ENCODE peak calls at places on chromosomes 3 and 15, in ten cellular contexts. K is AG04450; O is dorsolateral prefrontal cortex; S is esophagus muscularis mucosa; N is right lobe of liver; V is CD8-positive, alpha-beta T cell; Q is hepatocyte; H is RWPE2; R is CD4-positive, CD25-positive, alpha-beta regulatory T cell; I is kidney. W is an unnamed sample.

GRCh38 chr3:161323926-161324621 is 47.2 kb downstream of the SPTSSB start:
- DNase-seq in I (no peak), V (no peak), Q (no peak), K (no peak), H (no peak), O (no peak), R (no peak), N (no peak), S (no peak), W (no peak)

GRCh38 chr15:69794643-69795461 is 302.9 kb downstream of the TLE3 start:
- DNase-seq in O (no peak), I (peak), V (no peak), K (no peak), R (no peak), N (no peak), H (no peak), S (no peak), Q (no peak), W (no peak)

GRCh38 chr3:178479860-178480259 is 56.4 kb upstream of the KCNMB2 start:
- DNase-seq in R (no peak), Q (no peak), I (no peak), H (no peak), O (peak), N (no peak), S (no peak), V (no peak), K (no peak), W (no peak)

GRCh38 chr15:60464836-60465630 is 13.9 kb downstream of the ICE2 start:
- DNase-seq in S (no peak), V (no peak), I (no peak), O (no peak), K (no peak), N (no peak), H (no peak), R (no peak), Q (no peak), W (no peak)

GRCh38 chr3:140686948-140687347 is 9.1 kb downstream of the TRIM42 start:
- DNase-seq in H (no peak), K (no peak), R (no peak), N (no peak), Q (no peak), S (no peak), V (no peak), I (no peak), O (no peak), W (no peak)

GRCh38 chr3:195450731-195451229 is 8.0 kb upstream of the ACAP2 start:
- DNase-seq in I (no peak), N (no peak), V (no peak), S (no peak), R (no peak), Q (peak), O (no peak), H (no peak), K (peak), W (no peak)

GRCh38 chr15:97059276-97059675 is 728.8 kb downstream of the NR2F2 start:
- DNase-seq in R (no peak), K (no peak), Q (no peak), H (no peak), N (no peak), I (no peak), S (no peak), O (no peak), V (no peak), W (no peak)

GRCh38 chr15:87863152-87863551 is 393.4 kb downstream of the NTRK3 start:
- DNase-seq in N (no peak), V (no peak), S (peak), I (no peak), R (no peak), K (no peak), H (no peak), Q (peak), O (no peak), W (no peak)

GRCh38 chr3:109643590-109643989 is 306.2 kb upstream of the DPPA4 start:
- DNase-seq in I (no peak), K (no peak), V (no peak), H (no peak), S (no peak), N (no peak), R (no peak), Q (no peak), O (no peak), W (no peak)

GRCh38 chr3:45120615-45121158 is 25.5 kb downstream of the CDCP1 start:
- DNase-seq in S (no peak), O (no peak), V (no peak), Q (no peak), R (no peak), I (no peak), H (no peak), K (no peak), N (no peak), W (no peak)

GRCh38 chr3:12796171-12797123 is at the start of gene CAND2:
- DNase-seq in O (peak), S (no peak), K (no peak), R (no peak), N (no peak), Q (peak), V (peak), H (no peak), I (peak), W (no peak)
- H3K4me3 ChIP-seq in O (peak), S (peak), K (peak), R (no peak), N (peak), Q (peak), V (peak), H (peak), I (peak), W (peak)

DNA sequence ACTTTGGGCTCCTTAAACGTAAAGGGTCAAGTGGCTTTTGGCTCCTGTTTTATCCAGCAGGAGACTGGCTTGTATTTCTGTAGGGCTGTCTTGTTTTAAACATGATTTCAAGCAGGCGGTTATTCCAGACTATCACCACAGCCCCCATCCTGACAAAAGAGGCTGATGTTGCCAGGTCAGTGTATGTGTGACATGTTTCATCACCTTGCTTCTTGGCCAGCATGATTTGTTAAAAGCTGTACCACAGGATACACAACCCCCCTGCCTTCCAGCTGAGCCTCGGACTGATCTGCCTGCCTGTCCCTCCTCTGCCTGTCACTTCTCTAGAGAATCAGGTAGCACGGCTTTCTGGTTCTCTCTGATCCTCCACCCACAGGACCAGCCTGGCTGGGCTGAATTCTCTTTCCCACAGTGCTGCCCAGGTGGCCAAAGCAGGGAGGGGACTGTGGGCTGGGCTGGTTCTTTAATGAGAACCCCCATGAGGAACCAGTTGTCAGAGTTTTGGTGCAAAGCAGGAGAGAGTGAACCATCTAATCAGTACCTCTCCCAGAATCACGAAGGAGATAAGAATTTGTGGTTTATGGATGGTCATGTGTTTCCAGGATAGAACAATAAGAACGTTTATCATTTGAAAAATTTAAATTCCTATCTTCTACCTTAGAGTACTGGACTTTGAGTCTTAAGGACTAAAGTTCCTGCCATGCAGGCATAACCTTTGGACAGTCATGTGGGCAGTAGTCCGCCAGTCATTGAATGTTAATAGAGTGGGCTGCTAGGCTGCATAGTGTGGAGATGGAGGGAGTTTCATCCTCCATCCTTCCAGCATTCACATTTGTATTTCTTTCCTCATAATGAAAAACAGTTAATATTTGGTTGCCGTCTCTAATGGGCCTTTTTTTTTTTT is 8.8 kb downstream of the ABHD6 start:
- DNase-seq in Q (peak), S (no peak), O (no peak), N (peak), H (no peak), V (no peak), R (no peak), I (no peak), K (no peak), W (no peak)
- H3K27ac ChIP-seq in Q (peak), S (no peak), O (peak), N (peak), H (no peak), V (no peak), R (no peak), I (no peak), K (no peak), W (no peak)

DNA sequence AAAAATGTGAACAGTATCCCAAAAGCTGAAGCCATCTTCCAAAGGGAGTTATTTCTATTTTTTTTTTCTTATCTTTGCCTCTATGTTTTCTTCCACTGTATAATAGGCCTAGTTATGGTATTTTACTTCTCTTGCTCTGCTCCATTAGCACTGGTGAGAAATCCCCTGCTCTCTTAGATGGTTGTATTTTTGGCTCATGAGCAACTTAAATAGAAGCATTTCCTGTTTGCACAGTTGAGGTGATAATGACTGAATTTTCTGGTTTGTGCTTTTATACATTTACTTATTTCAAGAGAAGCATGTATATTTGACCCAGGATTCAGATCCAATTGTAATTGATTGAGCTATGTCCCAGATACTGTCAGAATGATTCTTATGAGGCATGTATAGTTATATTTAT is 61.6 kb upstream of the CD200R1L start:
- DNase-seq in O (no peak), S (no peak), N (no peak), K (no peak), Q (no peak), I (no peak), H (no peak), V (no peak), R (no peak), W (no peak)
- H3K4me3 ChIP-seq in O (no peak), S (no peak), N (no peak), K (no peak), Q (no peak), I (no peak), H (no peak), V (no peak), R (no peak), W (no peak)

GRCh38 chr3:23501201-23501824 is 298.2 kb downstream of the UBE2E2 start:
- DNase-seq in R (no peak), S (no peak), H (no peak), N (no peak), I (no peak), O (no peak), V (no peak), Q (no peak), K (no peak), W (no peak)
- H3K27ac ChIP-seq in R (no peak), S (no peak), H (no peak), N (no peak), I (no peak), O (no peak), V (no peak), Q (no peak), K (no peak), W (no peak)

DNA sequence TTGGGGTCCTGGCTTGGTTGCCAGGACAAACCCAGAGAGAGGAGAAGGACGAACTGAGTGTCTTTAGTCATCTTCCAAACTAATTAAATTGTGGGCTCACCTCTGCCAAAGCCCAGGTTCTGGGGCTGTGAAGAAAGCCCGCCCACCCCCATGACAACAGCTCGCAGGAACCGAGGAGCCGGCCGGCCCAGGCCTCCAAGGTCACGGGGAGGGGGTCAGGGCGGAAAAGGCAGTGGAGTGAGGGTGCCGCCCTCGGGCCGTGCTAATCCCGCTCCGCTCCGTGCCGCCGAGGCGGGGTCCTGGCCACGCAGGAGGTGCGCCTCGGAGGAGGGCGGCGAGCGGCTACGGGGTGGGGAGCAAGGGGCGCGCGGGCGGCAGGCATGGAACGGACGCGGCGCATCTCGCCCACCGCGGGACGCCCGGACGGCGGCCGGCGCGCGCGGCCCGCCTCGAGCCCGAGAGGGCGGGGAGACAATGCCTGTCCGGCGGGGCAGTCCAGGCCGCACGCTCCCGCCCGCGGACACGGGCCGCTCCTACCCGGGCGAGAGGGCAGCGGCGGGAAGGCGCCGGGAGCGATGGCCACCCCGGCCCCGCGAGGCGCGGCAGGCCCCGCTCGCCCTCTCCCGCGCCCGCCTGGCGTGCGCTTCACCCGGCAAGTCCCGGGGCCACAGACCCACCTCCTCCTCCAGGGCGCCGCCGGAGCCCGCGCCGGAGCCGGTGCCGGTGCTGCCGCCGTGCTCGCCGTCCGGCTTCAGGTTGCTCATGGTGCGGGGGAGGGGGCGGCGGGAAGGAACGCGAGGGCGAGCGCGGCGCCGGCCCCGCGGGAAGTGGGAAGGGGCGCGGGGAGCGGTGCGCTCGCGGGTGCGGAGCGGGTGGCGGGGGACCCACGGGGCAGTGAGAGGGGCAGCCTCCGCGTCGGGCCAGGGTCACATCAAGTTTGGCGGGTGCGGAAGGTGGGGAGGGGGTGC is 549 bp downstream of the RBPMS2 start:
- DNase-seq in H (no peak), S (no peak), N (peak), O (no peak), R (no peak), I (peak), V (no peak), Q (peak), K (no peak), W (no peak)
- H3K4me3 ChIP-seq in H (peak), S (peak), N (peak), O (peak), R (no peak), I (peak), V (no peak), Q (peak), K (peak), W (peak)

GRCh38 chr3:173008978-173009377 is 132.1 kb downstream of the SPATA16 start:
- DNase-seq in V (no peak), S (no peak), O (no peak), Q (no peak), N (no peak), I (no peak), H (no peak), R (no peak), K (no peak), W (no peak)
- H3K27ac ChIP-seq in V (no peak), S (no peak), O (no peak), Q (no peak), N (no peak), I (no peak), H (no peak), R (no peak), K (no peak), W (no peak)

GRCh38 chr3:100993309-100993708 is at the start of gene ABI3BP:
- DNase-seq in H (peak), O (peak), N (peak), V (no peak), I (peak), Q (peak), R (no peak), K (peak), S (no peak), W (no peak)

GRCh38 chr3:100994187-100994586 is 966 bp upstream of the ABI3BP start:
- DNase-seq in K (no peak), R (no peak), H (no peak), I (no peak), S (no peak), O (no peak), N (no peak), Q (no peak), V (no peak), W (no peak)

GRCh38 chr3:100994809-100995208 is 1.6 kb upstream of the ABI3BP start:
- DNase-seq in O (no peak), H (no peak), Q (no peak), K (no peak), S (no peak), V (no peak), I (no peak), N (no peak), R (no peak), W (no peak)

GRCh38 chr3:100988080-100988479 is 5.1 kb downstream of the ABI3BP start:
- DNase-seq in V (no peak), S (no peak), R (no peak), O (no peak), K (no peak), H (no peak), Q (no peak), N (no peak), I (no peak), W (no peak)

GRCh38 chr3:100992086-100993033 is 861 bp downstream of the ABI3BP start:
- DNase-seq in K (no peak), H (no peak), Q (peak), S (no peak), V (no peak), O (no peak), R (no peak), N (no peak), I (no peak), W (no peak)
- H3K4me3 ChIP-seq in K (peak), H (no peak), Q (peak), S (peak), V (no peak), O (peak), R (no peak), N (peak), I (peak), W (peak)

GRCh38 chr3:25107918-25108617 is 320.0 kb upstream of the RARB start:
- DNase-seq in R (no peak), O (no peak), V (no peak), I (no peak), S (no peak), Q (no peak), H (no peak), K (no peak), N (no peak), W (no peak)
- H3K27ac ChIP-seq in R (no peak), O (no peak), V (no peak), I (no peak), S (no peak), Q (no peak), H (no peak), K (no peak), N (no peak), W (no peak)

DNA sequence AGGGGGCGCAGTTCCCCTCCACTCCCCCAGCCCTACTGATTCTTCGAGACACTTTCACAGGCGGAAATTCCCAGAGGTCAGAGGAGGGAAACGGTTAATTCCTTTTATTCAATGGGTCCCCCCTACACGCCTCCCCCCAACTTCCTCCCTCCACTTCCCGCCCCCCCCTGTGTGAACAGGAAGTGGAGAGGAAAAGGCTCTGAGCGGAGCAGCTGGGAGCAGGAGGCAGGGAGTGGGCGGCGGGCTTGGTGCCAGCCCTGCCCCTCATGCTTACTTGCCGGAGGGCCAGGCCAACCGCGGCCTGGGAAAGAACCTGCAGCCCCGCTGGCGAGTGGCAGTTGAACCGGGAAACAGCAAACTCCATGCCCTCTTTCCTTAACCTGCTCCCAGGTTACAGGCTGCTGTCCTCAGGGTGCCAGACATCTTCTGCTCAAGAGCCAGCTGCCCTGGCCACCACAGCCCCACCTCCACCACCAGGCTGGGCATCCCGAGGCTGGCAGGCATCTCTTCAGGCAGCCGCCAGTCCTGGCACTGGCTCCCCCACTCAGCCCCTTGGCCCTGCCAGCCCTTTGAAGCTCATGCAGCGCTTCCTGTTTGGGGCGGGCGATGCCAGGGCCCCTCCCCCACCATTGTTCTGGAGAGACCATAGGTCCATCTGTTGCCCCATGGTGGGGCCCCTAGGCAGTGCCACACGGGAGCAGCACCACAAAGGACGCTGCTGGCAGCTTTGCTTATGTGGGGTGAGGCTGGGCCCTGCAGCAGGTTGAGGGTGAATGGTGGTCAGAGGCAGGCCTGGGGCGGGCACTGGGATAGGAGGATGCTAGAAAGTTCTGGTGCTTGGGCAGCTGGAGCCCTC is 12.9 kb downstream of the VPS18 start:
- DNase-seq in S (no peak), I (peak), Q (peak), V (peak), N (peak), R (peak), H (peak), K (no peak), O (peak), W (no peak)
- H3K4me3 ChIP-seq in S (peak), I (peak), Q (no peak), V (peak), N (peak), R (peak), H (peak), K (peak), O (peak), W (peak)